ENCODE peak calls at places on chromosomes 2 and 18, in six cellular contexts. K is pancreas, A is LNCaP clone FGC, C is kidney, E is right atrium auricular region, M is uterus. F is an unnamed sample.

GRCh38 chr18:36187138-36187825 is at the start of gene MOCOS:
- DNase-seq in K (peak), A (peak), C (peak), E (peak), M (peak), F (peak)

GRCh38 chr2:79393806-79394484 is 118.9 kb upstream of the CTNNA2 start:
- DNase-seq in K (peak), A (no peak), C (peak), E (peak), M (no peak), F (peak)

GRCh38 chr2:75640621-75641121 is 5.9 kb upstream of the MRPL19 start:
- DNase-seq in K (peak), A (no peak), C (peak), E (no peak), M (peak), F (peak)

GRCh38 chr2:165787334-165787733 is 6.7 kb downstream of the GALNT3 start:
- DNase-seq in K (no peak), A (no peak), C (no peak), E (no peak), M (no peak), F (no peak)

GRCh38 chr2:42572297-42573081 is 4.1 kb downstream of the MTA3 start:
- DNase-seq in K (no peak), A (no peak), C (no peak), E (no peak), M (no peak), F (no peak)

GRCh38 chr18:55136258-55136657 is 177.0 kb upstream of the CCDC68 start:
- DNase-seq in K (no peak), A (no peak), C (no peak), E (no peak), M (no peak), F (no peak)

GRCh38 chr2:201952212-201952611 is 81.4 kb upstream of the FZD7 start:
- DNase-seq in K (no peak), A (no peak), C (no peak), E (no peak), M (no peak), F (no peak)

GRCh38 chr2:18506883-18507519 is 53.5 kb downstream of the RDH14 start:
- DNase-seq in K (no peak), A (no peak), C (no peak), E (no peak), M (no peak), F (no peak)

GRCh38 chr18:26617151-26617554 is 68.8 kb upstream of the KCTD1 start:
- DNase-seq in K (no peak), A (no peak), C (no peak), E (no peak), M (no peak), F (no peak)

GRCh38 chr2:71417300-71418202 is 35.8 kb upstream of the DYSF start:
- DNase-seq in K (no peak), A (no peak), C (no peak), E (no peak), M (no peak), F (no peak)

GRCh38 chr18:64333584-64333983 is 184.7 kb upstream of the LINC00305 start:
- DNase-seq in K (no peak), A (no peak), C (no peak), E (no peak), M (no peak), F (no peak)

GRCh38 chr2:173658946-173659371 is 304.3 kb downstream of the CDCA7 start:
- DNase-seq in K (no peak), A (no peak), C (no peak), E (no peak), M (no peak), F (no peak)

GRCh38 chr2:37550197-37550596 is 121.2 kb downstream of the CDC42EP3 start:
- DNase-seq in K (no peak), A (no peak), C (no peak), E (no peak), M (no peak), F (no peak)

GRCh38 chr2:141437521-141437920 is 693.3 kb downstream of the LRP1B start:
- DNase-seq in K (no peak), A (no peak), C (no peak), E (no peak), M (no peak), F (no peak)

GRCh38 chr2:150133623-150134022 is 353.8 kb downstream of the RND3 start:
- DNase-seq in K (no peak), A (no peak), C (no peak), E (no peak), M (no peak), F (no peak)

DNA sequence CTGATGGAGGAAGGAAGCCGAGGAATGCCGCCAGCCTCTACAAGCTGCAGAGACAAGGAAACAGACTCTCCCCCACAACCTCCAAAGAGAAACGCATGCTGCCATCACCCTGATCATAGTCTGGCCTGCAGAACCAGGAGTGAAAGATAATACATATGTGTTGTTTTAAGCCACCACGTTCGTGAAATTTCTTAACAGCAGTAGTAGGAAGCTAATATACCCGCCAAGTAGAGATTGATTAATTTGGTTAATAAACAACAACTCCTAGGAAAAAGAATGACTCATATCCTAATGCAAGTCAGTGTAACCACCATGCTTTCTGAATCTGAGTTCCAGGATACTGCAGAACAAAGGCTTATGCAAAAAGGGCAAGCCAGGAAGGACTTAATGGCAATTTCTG is 36.6 kb downstream of the LONRF2 start:
- DNase-seq in K (no peak), A (no peak), C (no peak), E (peak), M (peak), F (no peak)
- H3K4me3 ChIP-seq in K (no peak), A (no peak), C (no peak), E (no peak), M (no peak), F (no peak)

GRCh38 chr2:157432475-157433106 is 11.3 kb downstream of the CYTIP start:
- DNase-seq in K (no peak), A (no peak), C (no peak), E (no peak), M (no peak), F (no peak)

GRCh38 chr2:157427922-157428303 is 16.0 kb downstream of the CYTIP start:
- DNase-seq in K (no peak), A (no peak), C (no peak), E (no peak), M (no peak), F (no peak)

GRCh38 chr2:157430266-157430665 is 13.6 kb downstream of the CYTIP start:
- DNase-seq in K (no peak), A (no peak), C (no peak), E (no peak), M (no peak), F (no peak)

GRCh38 chr2:157428500-157429175 is 15.3 kb downstream of the CYTIP start:
- DNase-seq in K (no peak), A (no peak), C (no peak), E (no peak), M (no peak), F (no peak)

GRCh38 chr2:157433335-157433890 is 10.5 kb downstream of the CYTIP start:
- DNase-seq in K (no peak), A (no peak), C (no peak), E (no peak), M (no peak), F (no peak)
- H3K4me3 ChIP-seq in K (no peak), A (no peak), C (no peak), E (no peak), M (no peak), F (no peak)

GRCh38 chr2:240098349-240098748 is 37.8 kb downstream of the COPS9 start:
- DNase-seq in K (no peak), A (no peak), C (no peak), E (no peak), M (no peak), F (no peak)

DNA sequence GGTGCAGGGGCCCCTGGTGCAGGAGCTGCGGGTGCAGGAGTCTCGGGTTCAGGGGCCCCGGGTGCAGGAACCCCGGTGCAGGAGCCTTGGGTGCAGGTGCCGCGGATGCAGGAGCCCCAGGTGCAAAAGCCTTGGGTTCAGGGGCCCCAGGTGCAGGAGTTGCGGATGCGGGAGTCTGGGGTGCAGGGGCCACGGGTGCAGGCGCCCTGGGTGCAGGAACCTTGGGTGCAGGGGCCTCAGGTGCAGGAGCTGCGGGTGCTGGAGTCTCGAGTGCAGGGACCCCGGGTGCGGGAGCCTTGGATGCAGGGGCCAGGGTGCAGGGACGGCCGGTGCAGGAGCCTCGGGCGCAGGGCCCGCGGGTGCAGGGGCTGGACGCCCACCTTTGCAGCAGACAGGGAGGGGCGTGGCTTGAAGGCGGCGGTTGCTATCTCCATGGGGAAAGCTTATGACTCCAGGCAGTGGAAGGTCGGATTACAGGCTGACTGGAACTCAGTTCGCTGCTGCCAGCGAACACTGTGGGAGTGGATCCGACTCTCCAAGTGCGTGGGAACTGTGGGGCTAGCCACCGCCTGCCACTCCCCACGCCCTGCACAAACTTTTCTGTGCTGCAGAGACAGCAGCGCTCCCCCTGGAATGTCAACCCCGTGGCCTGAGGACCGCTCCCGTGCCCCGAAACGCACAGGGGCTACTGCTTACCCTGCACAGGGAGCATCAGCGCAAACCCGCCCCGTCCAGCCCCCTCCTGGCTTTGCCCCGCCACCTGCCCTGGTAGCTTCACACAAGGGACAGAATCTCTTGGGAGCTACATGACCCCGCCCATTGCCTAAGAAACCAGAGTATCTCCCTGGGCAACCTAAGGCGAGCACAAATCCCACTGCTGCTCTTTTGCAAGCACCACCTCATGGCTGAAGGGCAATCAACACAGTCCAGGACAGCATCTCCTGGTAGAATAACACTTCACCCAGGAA is 40.3 kb downstream of the COPS9 start:
- DNase-seq in K (no peak), A (no peak), C (no peak), E (no peak), M (no peak), F (no peak)
- H3K4me3 ChIP-seq in K (no peak), A (no peak), C (no peak), E (no peak), M (no peak), F (no peak)

GRCh38 chr2:183519371-183520056 is 395.3 kb downstream of the NUP35 start:
- DNase-seq in K (peak), A (no peak), C (no peak), E (no peak), M (no peak), F (no peak)
- H3K4me3 ChIP-seq in K (no peak), A (no peak), C (no peak), E (no peak), M (no peak), F (no peak)

GRCh38 chr18:77056399-77057015 is 76.1 kb downstream of the MBP start:
- DNase-seq in K (no peak), A (peak), C (no peak), E (no peak), M (no peak), F (no peak)

GRCh38 chr18:77055429-77056310 is 76.9 kb downstream of the MBP start:
- DNase-seq in K (no peak), A (no peak), C (no peak), E (no peak), M (no peak), F (no peak)

GRCh38 chr18:77058186-77058847 is 74.3 kb downstream of the MBP start:
- DNase-seq in K (no peak), A (no peak), C (peak), E (no peak), M (peak), F (peak)

GRCh38 chr18:77054606-77055428 is 77.8 kb downstream of the MBP start:
- DNase-seq in K (peak), A (no peak), C (peak), E (peak), M (peak), F (peak)

DNA sequence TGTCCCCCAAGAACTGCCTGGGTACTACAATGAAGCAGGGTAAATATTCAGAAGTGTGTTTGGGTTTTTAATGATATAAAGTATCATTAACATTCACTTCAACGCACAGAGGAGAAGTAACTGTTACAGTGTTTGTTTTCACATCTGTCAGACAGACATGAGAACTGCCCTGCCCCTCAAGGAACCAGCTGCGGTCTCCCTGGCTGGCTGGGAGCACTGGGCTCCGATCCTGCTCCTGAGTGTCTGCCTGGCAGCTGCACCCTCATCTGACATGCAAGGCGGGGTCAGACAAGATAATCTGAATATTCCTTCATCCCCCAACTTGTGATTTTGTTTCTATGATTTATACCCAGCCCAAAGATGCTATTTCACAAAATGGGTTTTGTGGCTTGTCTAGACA is 75.5 kb downstream of the MBP start:
- DNase-seq in K (no peak), A (no peak), C (no peak), E (no peak), M (no peak), F (peak)
- H3K4me3 ChIP-seq in K (no peak), A (no peak), C (no peak), E (no peak), M (no peak), F (no peak)

GRCh38 chr2:96928277-96928781 is 58.1 kb downstream of the FAM178B start:
- DNase-seq in K (no peak), A (no peak), C (no peak), E (no peak), M (peak), F (no peak)
- H3K4me3 ChIP-seq in K (no peak), A (no peak), C (peak), E (peak), M (peak), F (peak)

GRCh38 chr18:37567061-37567993 is 1.7 kb upstream of the CELF4 start:
- DNase-seq in K (no peak), A (no peak), C (no peak), E (no peak), M (no peak), F (no peak)

GRCh38 chr18:37566479-37567060 is 972 bp upstream of the CELF4 start:
- DNase-seq in K (no peak), A (no peak), C (no peak), E (no peak), M (no peak), F (no peak)

GRCh38 chr18:37564796-37565137 is 831 bp downstream of the CELF4 start:
- DNase-seq in K (peak), A (no peak), C (peak), E (no peak), M (peak), F (peak)

GRCh38 chr18:37565138-37565984 is at the start of gene CELF4:
- DNase-seq in K (no peak), A (no peak), C (no peak), E (no peak), M (no peak), F (no peak)

GRCh38 chr18:37565985-37566478 is 434 bp upstream of the CELF4 start:
- DNase-seq in K (peak), A (no peak), C (peak), E (no peak), M (no peak), F (peak)
- H3K4me3 ChIP-seq in K (peak), A (peak), C (peak), E (peak), M (peak), F (peak)

DNA sequence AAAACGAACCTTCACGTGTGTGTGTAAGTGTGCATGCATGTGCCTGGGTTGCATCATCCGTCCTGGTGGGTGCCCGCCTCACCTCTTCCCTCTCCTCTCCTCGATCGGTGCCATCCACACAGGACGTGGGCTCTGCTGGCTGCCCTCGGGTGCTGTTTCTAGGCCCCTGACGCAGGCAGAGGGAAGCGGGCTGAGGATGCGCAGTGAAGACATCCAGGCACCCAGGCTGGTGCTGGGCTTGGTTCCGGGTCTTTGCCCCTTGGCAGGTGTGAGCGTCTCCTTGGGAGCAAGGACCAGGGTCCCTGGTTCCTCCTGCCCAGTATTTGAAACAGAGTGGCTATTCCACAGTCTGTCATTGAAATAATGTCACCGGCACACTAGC is 6.2 kb upstream of the ADCY3 start:
- DNase-seq in K (no peak), A (no peak), C (no peak), E (no peak), M (no peak), F (no peak)
- H3K4me3 ChIP-seq in K (no peak), A (no peak), C (no peak), E (peak), M (no peak), F (peak)

DNA sequence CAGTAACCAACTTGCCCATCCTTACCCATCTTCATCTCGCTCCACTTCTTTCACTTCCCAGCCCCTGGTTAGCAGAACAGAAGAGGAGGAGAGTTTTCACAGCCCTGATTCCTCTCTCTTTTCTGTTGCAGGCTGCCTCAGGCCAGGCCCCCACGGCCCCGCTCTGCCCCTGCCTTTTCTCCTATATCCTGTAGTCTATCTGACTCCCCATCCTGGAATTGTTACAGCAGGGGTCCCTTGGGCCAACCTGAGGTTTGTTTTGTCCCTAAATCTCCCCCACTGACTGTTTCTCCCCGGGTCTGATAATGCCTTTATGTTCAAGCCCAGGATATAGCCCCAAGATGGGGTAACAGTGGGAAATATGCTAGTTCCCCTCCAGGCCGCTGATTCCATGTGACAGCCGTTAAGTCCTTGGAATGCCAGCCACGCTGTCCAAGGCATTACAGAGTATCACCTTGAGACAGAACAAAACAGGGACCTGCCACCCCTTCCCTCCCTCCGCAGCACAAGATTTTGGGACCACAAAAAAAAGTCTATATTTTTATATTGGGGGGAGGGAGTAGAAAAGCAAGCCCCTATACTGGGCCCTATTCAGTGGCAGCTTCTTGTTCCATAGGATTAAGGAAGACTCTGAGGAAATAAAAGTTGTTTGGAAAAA is 1.4 kb downstream of the OST4 start:
- DNase-seq in K (no peak), A (no peak), C (no peak), E (no peak), M (no peak), F (no peak)
- H3K4me3 ChIP-seq in K (peak), A (peak), C (peak), E (peak), M (peak), F (peak)

GRCh38 chr2:84881581-84882414 is 914 bp upstream of the TRABD2A start:
- DNase-seq in K (peak), A (peak), C (peak), E (peak), M (peak), F (peak)
- H3K4me3 ChIP-seq in K (no peak), A (peak), C (peak), E (peak), M (peak), F (peak)